ENCODE peak calls at places on chromosome 11, in nine cellular contexts. One of them, this sample, is unnamed.

GRCh38 chr11:17498058-17498457 is 21.4 kb upstream of the ABCC8 start:
- DNase-seq in endodermal cell: peak
- DNase-seq in PC-3: no peak
- DNase-seq in stomach: no peak
- DNase-seq in dorsolateral prefrontal cortex: no peak
- DNase-seq in GM23338: peak
- DNase-seq in IMR-90: no peak
- DNase-seq in caudate nucleus: no peak
- DNase-seq in tibial nerve: no peak
- DNase-seq in this sample: no peak

GRCh38 chr11:117814766-117815261 is 9.7 kb downstream of the FXYD2 start:
- DNase-seq in endodermal cell: peak
- DNase-seq in dorsolateral prefrontal cortex: peak
- DNase-seq in PC-3: no peak
- DNase-seq in caudate nucleus: no peak
- DNase-seq in tibial nerve: peak
- DNase-seq in stomach: peak
- DNase-seq in GM23338: no peak
- DNase-seq in IMR-90: no peak
- DNase-seq in this sample: peak

GRCh38 chr11:100902454-100903141 is 215.5 kb downstream of the ARHGAP42 start:
- DNase-seq in endodermal cell: no peak
- DNase-seq in caudate nucleus: no peak
- DNase-seq in PC-3: no peak
- DNase-seq in IMR-90: no peak
- DNase-seq in GM23338: no peak
- DNase-seq in stomach: no peak
- DNase-seq in dorsolateral prefrontal cortex: no peak
- DNase-seq in tibial nerve: no peak
- DNase-seq in this sample: no peak

GRCh38 chr11:72001255-72001654 is 2.5 kb downstream of the IL18BP start:
- DNase-seq in dorsolateral prefrontal cortex: no peak
- DNase-seq in stomach: no peak
- DNase-seq in PC-3: no peak
- DNase-seq in IMR-90: no peak
- DNase-seq in GM23338: no peak
- DNase-seq in tibial nerve: no peak
- DNase-seq in caudate nucleus: no peak
- DNase-seq in endodermal cell: peak
- DNase-seq in this sample: no peak

GRCh38 chr11:134275534-134276395 is at the start of gene GLB1L3:
- DNase-seq in IMR-90: no peak
- DNase-seq in stomach: no peak
- DNase-seq in caudate nucleus: peak
- DNase-seq in GM23338: peak
- DNase-seq in PC-3: no peak
- DNase-seq in endodermal cell: peak
- DNase-seq in dorsolateral prefrontal cortex: no peak
- DNase-seq in tibial nerve: no peak
- DNase-seq in this sample: no peak

GRCh38 chr11:17721242-17721999 is 2.0 kb downstream of the MYOD1 start:
- DNase-seq in PC-3: no peak
- DNase-seq in tibial nerve: no peak
- DNase-seq in stomach: no peak
- DNase-seq in IMR-90: no peak
- DNase-seq in caudate nucleus: no peak
- DNase-seq in endodermal cell: no peak
- DNase-seq in GM23338: no peak
- DNase-seq in dorsolateral prefrontal cortex: no peak
- DNase-seq in this sample: no peak

GRCh38 chr11:67285541-67286498 is 3.3 kb upstream of the ANKRD13D start:
- DNase-seq in PC-3: no peak
- DNase-seq in stomach: no peak
- DNase-seq in tibial nerve: no peak
- DNase-seq in caudate nucleus: no peak
- DNase-seq in GM23338: no peak
- DNase-seq in endodermal cell: no peak
- DNase-seq in IMR-90: no peak
- DNase-seq in dorsolateral prefrontal cortex: no peak
- DNase-seq in this sample: no peak

GRCh38 chr11:30535818-30536217 is 50.3 kb downstream of the MPPED2 start:
- DNase-seq in PC-3: no peak
- DNase-seq in GM23338: no peak
- DNase-seq in endodermal cell: no peak
- DNase-seq in dorsolateral prefrontal cortex: no peak
- DNase-seq in IMR-90: no peak
- DNase-seq in stomach: no peak
- DNase-seq in caudate nucleus: no peak
- DNase-seq in tibial nerve: no peak
- DNase-seq in this sample: no peak

GRCh38 chr11:46236918-46237247 is 40.6 kb upstream of the CREB3L1 start:
- DNase-seq in dorsolateral prefrontal cortex: no peak
- DNase-seq in GM23338: no peak
- DNase-seq in endodermal cell: no peak
- DNase-seq in PC-3: no peak
- DNase-seq in tibial nerve: no peak
- DNase-seq in caudate nucleus: no peak
- DNase-seq in IMR-90: no peak
- DNase-seq in stomach: no peak
- DNase-seq in this sample: no peak

GRCh38 chr11:8032122-8032521 is 45.0 kb downstream of the EIF3F start:
- DNase-seq in IMR-90: no peak
- DNase-seq in stomach: no peak
- DNase-seq in dorsolateral prefrontal cortex: no peak
- DNase-seq in caudate nucleus: no peak
- DNase-seq in endodermal cell: no peak
- DNase-seq in tibial nerve: no peak
- DNase-seq in PC-3: no peak
- DNase-seq in GM23338: no peak
- DNase-seq in this sample: no peak

GRCh38 chr11:68312780-68313573 is 586 bp downstream of the LRP5 start:
- DNase-seq in caudate nucleus: no peak
- DNase-seq in endodermal cell: peak
- DNase-seq in dorsolateral prefrontal cortex: no peak
- DNase-seq in stomach: no peak
- DNase-seq in GM23338: peak
- DNase-seq in tibial nerve: no peak
- DNase-seq in IMR-90: no peak
- DNase-seq in PC-3: peak
- DNase-seq in this sample: peak

DNA sequence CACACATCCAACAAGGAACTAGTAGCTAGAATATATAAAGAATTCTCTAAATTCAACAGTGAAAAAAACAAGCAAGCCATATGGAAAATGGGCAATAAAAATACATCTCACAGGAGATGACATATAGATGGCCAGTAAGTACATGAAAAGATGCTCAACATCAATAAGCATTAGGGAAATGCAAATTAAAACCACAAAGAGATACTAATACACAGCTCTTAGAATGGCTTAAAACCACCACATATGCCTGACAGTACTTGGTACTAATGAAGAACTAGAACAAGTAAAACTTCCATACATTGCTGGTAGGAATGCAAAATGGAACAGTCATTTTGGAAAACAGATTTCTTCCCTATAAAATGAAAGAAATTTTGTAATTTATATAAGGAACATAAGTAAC is 71.6 kb upstream of the GAB2 start:
- DNase-seq in caudate nucleus: no peak
- DNase-seq in IMR-90: no peak
- DNase-seq in stomach: no peak
- DNase-seq in GM23338: no peak
- DNase-seq in dorsolateral prefrontal cortex: no peak
- DNase-seq in endodermal cell: no peak
- DNase-seq in tibial nerve: no peak
- DNase-seq in PC-3: no peak
- DNase-seq in this sample: no peak
- H3K27ac ChIP-seq in caudate nucleus: no peak
- H3K27ac ChIP-seq in IMR-90: no peak
- H3K27ac ChIP-seq in stomach: no peak
- H3K27ac ChIP-seq in GM23338: no peak
- H3K27ac ChIP-seq in dorsolateral prefrontal cortex: no peak
- H3K27ac ChIP-seq in endodermal cell: no peak
- H3K27ac ChIP-seq in tibial nerve: no peak
- H3K27ac ChIP-seq in PC-3: no peak
- H3K27ac ChIP-seq in this sample: no peak

DNA sequence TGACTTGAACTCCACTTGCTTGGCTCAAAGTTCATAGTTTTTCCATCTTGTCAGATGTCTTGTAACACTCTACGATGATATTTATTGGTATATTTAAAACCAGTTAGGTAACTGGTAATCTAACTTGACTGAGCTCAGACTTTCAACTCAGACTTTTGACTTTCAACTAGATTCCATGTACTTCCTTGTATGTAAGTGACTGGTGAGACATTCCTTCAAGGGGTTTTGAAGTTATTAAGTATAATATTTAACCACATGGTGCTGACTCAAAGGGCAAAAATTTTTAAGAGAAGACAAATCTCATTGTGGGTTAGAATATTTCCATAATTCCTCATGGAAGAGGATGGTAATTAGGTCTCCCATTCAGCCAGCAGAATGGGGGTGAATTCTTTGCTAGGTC is 631.3 kb upstream of the ANO5 start:
- DNase-seq in stomach: no peak
- DNase-seq in PC-3: no peak
- DNase-seq in tibial nerve: no peak
- DNase-seq in IMR-90: no peak
- DNase-seq in dorsolateral prefrontal cortex: no peak
- DNase-seq in GM23338: no peak
- DNase-seq in endodermal cell: no peak
- DNase-seq in caudate nucleus: no peak
- DNase-seq in this sample: no peak
- H3K27ac ChIP-seq in stomach: no peak
- H3K27ac ChIP-seq in PC-3: no peak
- H3K27ac ChIP-seq in tibial nerve: no peak
- H3K27ac ChIP-seq in IMR-90: no peak
- H3K27ac ChIP-seq in dorsolateral prefrontal cortex: no peak
- H3K27ac ChIP-seq in GM23338: no peak
- H3K27ac ChIP-seq in endodermal cell: no peak
- H3K27ac ChIP-seq in caudate nucleus: no peak
- H3K27ac ChIP-seq in this sample: no peak

GRCh38 chr11:93051181-93051580 is 81.7 kb downstream of the MTNR1B start:
- DNase-seq in GM23338: no peak
- DNase-seq in endodermal cell: no peak
- DNase-seq in caudate nucleus: no peak
- DNase-seq in IMR-90: peak
- DNase-seq in dorsolateral prefrontal cortex: no peak
- DNase-seq in PC-3: no peak
- DNase-seq in tibial nerve: no peak
- DNase-seq in stomach: no peak
- DNase-seq in this sample: no peak
- H3K27ac ChIP-seq in GM23338: no peak
- H3K27ac ChIP-seq in endodermal cell: no peak
- H3K27ac ChIP-seq in caudate nucleus: no peak
- H3K27ac ChIP-seq in IMR-90: no peak
- H3K27ac ChIP-seq in dorsolateral prefrontal cortex: no peak
- H3K27ac ChIP-seq in PC-3: no peak
- H3K27ac ChIP-seq in tibial nerve: no peak
- H3K27ac ChIP-seq in stomach: no peak
- H3K27ac ChIP-seq in this sample: no peak

DNA sequence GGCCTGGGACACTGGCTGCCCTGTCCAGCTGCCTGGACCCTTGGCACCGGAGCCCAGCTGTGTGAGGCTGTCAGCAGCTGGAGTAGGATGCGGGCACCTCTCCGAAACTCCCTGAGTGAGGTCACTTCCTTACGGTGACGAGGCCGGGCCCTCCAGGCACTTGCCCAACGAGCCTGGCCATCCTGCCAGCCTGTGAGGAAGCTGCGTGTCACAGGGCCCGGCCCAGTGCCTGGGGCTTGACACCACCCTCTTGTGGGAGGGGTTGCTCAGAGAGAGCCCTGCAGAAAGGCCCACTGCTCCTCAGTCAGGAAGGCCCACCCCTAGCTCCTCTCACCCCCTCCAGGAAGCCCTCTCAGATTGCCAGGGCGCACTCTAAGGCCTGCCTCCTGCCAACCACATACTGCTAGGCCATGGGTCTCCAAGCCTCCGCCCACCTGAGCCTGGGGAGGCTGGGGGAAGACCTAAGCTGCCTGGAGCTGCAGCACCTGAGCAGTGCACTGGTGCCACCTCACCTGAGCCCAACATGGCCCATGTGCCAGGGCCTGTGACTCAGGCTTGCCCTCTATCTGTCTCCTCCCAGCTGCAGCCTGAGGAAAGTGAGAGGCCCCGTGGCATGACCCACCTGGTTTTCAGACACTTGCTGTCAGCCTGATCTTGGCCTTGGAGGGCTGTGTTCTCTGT is 4.3 kb upstream of the PHLDA2 start:
- DNase-seq in endodermal cell: peak
- DNase-seq in dorsolateral prefrontal cortex: no peak
- DNase-seq in IMR-90: peak
- DNase-seq in caudate nucleus: no peak
- DNase-seq in GM23338: peak
- DNase-seq in stomach: peak
- DNase-seq in tibial nerve: peak
- DNase-seq in PC-3: peak
- DNase-seq in this sample: no peak
- H3K27ac ChIP-seq in endodermal cell: no peak
- H3K27ac ChIP-seq in dorsolateral prefrontal cortex: no peak
- H3K27ac ChIP-seq in IMR-90: no peak
- H3K27ac ChIP-seq in caudate nucleus: no peak
- H3K27ac ChIP-seq in GM23338: no peak
- H3K27ac ChIP-seq in stomach: peak
- H3K27ac ChIP-seq in tibial nerve: no peak
- H3K27ac ChIP-seq in PC-3: peak
- H3K27ac ChIP-seq in this sample: no peak

GRCh38 chr11:65426839-65427690 is 4.5 kb downstream of the NEAT1 start:
- DNase-seq in caudate nucleus: no peak
- DNase-seq in dorsolateral prefrontal cortex: peak
- DNase-seq in stomach: peak
- DNase-seq in IMR-90: peak
- DNase-seq in GM23338: peak
- DNase-seq in PC-3: peak
- DNase-seq in tibial nerve: no peak
- DNase-seq in endodermal cell: peak
- DNase-seq in this sample: peak

GRCh38 chr11:65427691-65428577 is 5.3 kb downstream of the NEAT1 start:
- DNase-seq in endodermal cell: peak
- DNase-seq in dorsolateral prefrontal cortex: peak
- DNase-seq in stomach: peak
- DNase-seq in caudate nucleus: no peak
- DNase-seq in PC-3: peak
- DNase-seq in tibial nerve: no peak
- DNase-seq in IMR-90: peak
- DNase-seq in GM23338: no peak
- DNase-seq in this sample: peak

GRCh38 chr11:65424200-65425104 is 1.9 kb downstream of the NEAT1 start:
- DNase-seq in dorsolateral prefrontal cortex: peak
- DNase-seq in GM23338: peak
- DNase-seq in stomach: peak
- DNase-seq in PC-3: peak
- DNase-seq in caudate nucleus: peak
- DNase-seq in IMR-90: peak
- DNase-seq in endodermal cell: peak
- DNase-seq in tibial nerve: no peak
- DNase-seq in this sample: peak

GRCh38 chr11:65425105-65425970 is 2.7 kb downstream of the NEAT1 start:
- DNase-seq in GM23338: peak
- DNase-seq in IMR-90: peak
- DNase-seq in PC-3: peak
- DNase-seq in dorsolateral prefrontal cortex: peak
- DNase-seq in stomach: peak
- DNase-seq in tibial nerve: no peak
- DNase-seq in endodermal cell: peak
- DNase-seq in caudate nucleus: no peak
- DNase-seq in this sample: no peak

GRCh38 chr11:65425971-65426838 is 3.6 kb downstream of the NEAT1 start:
- DNase-seq in tibial nerve: no peak
- DNase-seq in dorsolateral prefrontal cortex: no peak
- DNase-seq in caudate nucleus: no peak
- DNase-seq in GM23338: no peak
- DNase-seq in PC-3: peak
- DNase-seq in endodermal cell: no peak
- DNase-seq in IMR-90: peak
- DNase-seq in stomach: peak
- DNase-seq in this sample: no peak
- H3K27ac ChIP-seq in tibial nerve: peak
- H3K27ac ChIP-seq in dorsolateral prefrontal cortex: peak
- H3K27ac ChIP-seq in caudate nucleus: peak
- H3K27ac ChIP-seq in GM23338: no peak
- H3K27ac ChIP-seq in PC-3: peak
- H3K27ac ChIP-seq in endodermal cell: no peak
- H3K27ac ChIP-seq in IMR-90: peak
- H3K27ac ChIP-seq in stomach: peak
- H3K27ac ChIP-seq in this sample: peak